ENCODE peak calls at places on chromosomes 1 and 21, in four cellular contexts. U is mucosa of descending colon, E is Daoy, X is Calu3. Y is an unnamed sample.

GRCh38 chr1:109630081-109630880 is 10.6 kb downstream of the AMPD2 start:
- DNase-seq in U (peak; percentile 43), E (no peak), X (no peak), Y (no peak)

GRCh38 chr1:231284441-231284840 is 43.4 kb downstream of the GNPAT start:
- DNase-seq in U (no peak), E (no peak), X (no peak), Y (no peak)

GRCh38 chr1:152035406-152036315 is 1.1 kb downstream of the S100A11 start:
- DNase-seq in U (peak; percentile 68), E (peak; percentile 44), X (peak; percentile 41), Y (peak; percentile 67)

GRCh38 chr1:30919025-30919881 is 10.7 kb upstream of the SDC3 start:
- DNase-seq in U (no peak), E (peak; percentile 66), X (no peak), Y (peak; percentile 80)

GRCh38 chr21:42725416-42725930 is 72.1 kb downstream of the PDE9A start:
- DNase-seq in U (no peak), E (no peak), X (no peak), Y (no peak)

GRCh38 chr1:225537554-225538251 is 109.9 kb upstream of the LBR start:
- DNase-seq in U (no peak), E (no peak), X (no peak), Y (no peak)

GRCh38 chr1:230145953-230146476 is 79.0 kb downstream of the GALNT2 start:
- DNase-seq in U (no peak), E (no peak), X (no peak), Y (no peak)

GRCh38 chr1:151309851-151310323 is 17.3 kb downstream of the PI4KB start:
- DNase-seq in U (no peak), E (peak; percentile 37), X (no peak), Y (peak; percentile 59)

GRCh38 chr21:41374177-41374712 is 12.4 kb downstream of the MX2 start:
- DNase-seq in U (no peak), E (no peak), X (no peak), Y (no peak)

GRCh38 chr1:42983675-42984074 is 25.0 kb upstream of the SLC2A1 start:
- DNase-seq in U (no peak), E (no peak), X (no peak), Y (no peak)

Y was measured in hepatocyte.